ENCODE peak calls at places on chromosome 10, in four cellular contexts. Q is coronary artery, H is kidney, W is Calu3. S is an unnamed sample.

GRCh38 chr10:7409045-7409731 is 1.6 kb downstream of the SFMBT2 start:
- DNase-seq in W (no peak), Q (no peak), H (peak), S (peak)

GRCh38 chr10:78053201-78053868 is 19.7 kb downstream of the RPS24 start:
- DNase-seq in W (no peak), H (no peak), Q (no peak), S (peak)

GRCh38 chr10:2938869-2939268 is 128.5 kb upstream of the PFKP start:
- DNase-seq in Q (no peak), W (no peak), H (no peak), S (no peak)

GRCh38 chr10:25888627-25889026 is 45.4 kb upstream of the MYO3A start:
- DNase-seq in Q (no peak), W (no peak), H (no peak), S (no peak)

GRCh38 chr10:49364747-49365146 is 31.1 kb downstream of the DRGX start:
- DNase-seq in H (no peak), W (no peak), Q (peak), S (no peak)

GRCh38 chr10:126042354-126042753 is 146.0 kb downstream of the FANK1 start:
- DNase-seq in H (no peak), W (no peak), Q (no peak), S (no peak)

GRCh38 chr10:71476249-71477011 is 79.7 kb downstream of the CDH23 start:
- DNase-seq in W (no peak), H (no peak), Q (no peak), S (no peak)

GRCh38 chr10:123156091-123156490 is 1.9 kb downstream of the BUB3 start:
- DNase-seq in H (no peak), Q (no peak), W (no peak), S (peak)

GRCh38 chr10:34768261-34768971 is 46.7 kb downstream of the PARD3 start:
- DNase-seq in W (peak), Q (no peak), H (peak), S (peak)